ENCODE peak calls at places on chromosomes 11 and 22, in seven cellular contexts. O is stomach, P is spleen, W is H1, M is HCT116, N is prostate gland, I is transverse colon. S is an unnamed sample.

GRCh38 chr11:124638500-124638899 is 15.8 kb downstream of the TBRG1 start:
- DNase-seq in O (no peak), P (no peak), W (no peak), M (no peak), N (no peak), I (no peak), S (no peak)

GRCh38 chr11:134536677-134537076 is 124.6 kb upstream of the B3GAT1 start:
- DNase-seq in O (no peak), P (no peak), W (no peak), M (no peak), N (no peak), I (no peak), S (no peak)

GRCh38 chr22:18152519-18152918 is 2.5 kb downstream of the USP18 start:
- DNase-seq in O (no peak), P (no peak), W (no peak), M (no peak), N (no peak), I (no peak), S (no peak)

GRCh38 chr11:129354688-129355087 is 21.0 kb upstream of the BARX2 start:
- DNase-seq in O (no peak), P (no peak), W (no peak), M (no peak), N (no peak), I (no peak), S (no peak)

GRCh38 chr11:64355078-64355940 is 3.7 kb upstream of the RPS6KA4 start:
- DNase-seq in O (peak), P (peak), W (peak), M (peak), N (peak), I (peak), S (peak)

GRCh38 chr22:33792837-33793236 is 127.4 kb downstream of the LARGE1 start:
- DNase-seq in O (no peak), P (no peak), W (no peak), M (no peak), N (no peak), I (no peak), S (no peak)

GRCh38 chr11:84234011-84234410 is 947.8 kb upstream of the CCDC90B start:
- DNase-seq in O (no peak), P (no peak), W (no peak), M (no peak), N (no peak), I (no peak), S (no peak)

GRCh38 chr22:49251371-49251770 is 576.3 kb downstream of the BRD1 start:
- DNase-seq in O (peak), P (no peak), W (no peak), M (no peak), N (no peak), I (no peak), S (no peak)

GRCh38 chr11:68021167-68021787 is 9.2 kb upstream of the NDUFS8 start:
- DNase-seq in O (peak), P (no peak), W (no peak), M (no peak), N (no peak), I (peak), S (peak)

GRCh38 chr22:35594686-35595085 is 22.4 kb downstream of the MB start:
- DNase-seq in O (no peak), P (no peak), W (no peak), M (no peak), N (no peak), I (no peak), S (no peak)

GRCh38 chr22:49298834-49299750 is 528.6 kb downstream of the BRD1 start:
- DNase-seq in O (peak), P (peak), W (no peak), M (no peak), N (no peak), I (no peak), S (no peak)

GRCh38 chr11:118156531-118157185 is 4.0 kb upstream of the SCN4B start:
- DNase-seq in O (no peak), P (no peak), W (no peak), M (no peak), N (no peak), I (no peak), S (no peak)

GRCh38 chr11:75582935-75583709 is 21.1 kb downstream of the SERPINH1 start:
- DNase-seq in O (peak), P (peak), W (no peak), M (no peak), N (no peak), I (peak), S (peak)

GRCh38 chr11:8260202-8260996 is 3.3 kb downstream of the LMO1 start:
- DNase-seq in O (peak), P (peak), W (no peak), M (no peak), N (no peak), I (no peak), S (peak)
- H3K27ac ChIP-seq in O (no peak), P (no peak), W (no peak), M (no peak), N (no peak), I (no peak), S (no peak)

GRCh38 chr11:112290462-112290894 is 29.8 kb upstream of the PLET1 start:
- DNase-seq in O (no peak), P (no peak), W (no peak), M (no peak), N (no peak), I (no peak), S (no peak)
- TF ChIP-seq POLR2A in O (no peak), P (no peak), W (no peak), M (no peak), N (no peak), I (no peak), S (no peak)

GRCh38 chr22:23180301-23180892 is at the start of gene BCR:
- DNase-seq in O (peak), P (peak), W (no peak), M (peak), N (peak), I (peak), S (peak)
- TF ChIP-seq POLR2AphosphoS5 in O (peak), P (peak), W (no peak), M (peak), N (peak), I (peak), S (peak)

GRCh38 chr11:27468209-27468608 is 4.4 kb downstream of the LGR4 start:
- DNase-seq in O (no peak), P (no peak), W (no peak), M (no peak), N (no peak), I (no peak), S (no peak)

GRCh38 chr11:27471067-27471587 is 1.5 kb downstream of the LGR4 start:
- DNase-seq in O (no peak), P (no peak), W (no peak), M (no peak), N (peak), I (peak), S (no peak)

GRCh38 chr11:27468643-27469332 is 3.8 kb downstream of the LGR4 start:
- DNase-seq in O (no peak), P (no peak), W (no peak), M (no peak), N (peak), I (no peak), S (no peak)

GRCh38 chr11:27470166-27470565 is 2.4 kb downstream of the LGR4 start:
- DNase-seq in O (no peak), P (no peak), W (no peak), M (no peak), N (no peak), I (no peak), S (no peak)

DNA sequence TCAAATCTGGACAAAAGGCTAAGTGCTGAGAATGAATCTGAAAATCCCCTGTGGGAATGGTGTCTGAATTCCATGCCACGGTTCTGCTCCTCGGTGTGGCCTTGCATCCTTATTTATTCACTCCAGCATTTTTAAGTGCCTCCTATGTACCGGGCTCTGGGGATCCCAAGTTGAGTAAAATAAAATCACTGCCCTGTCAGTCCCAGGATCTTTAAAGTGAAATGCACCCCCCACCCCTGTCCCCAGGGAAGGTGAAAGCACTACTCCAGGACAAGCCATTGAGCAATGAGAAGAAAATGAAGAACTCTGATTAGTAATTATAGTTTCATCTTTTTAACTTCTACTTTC is 3.3 kb downstream of the LGR4 start:
- DNase-seq in O (no peak), P (no peak), W (no peak), M (no peak), N (no peak), I (no peak), S (no peak)
- H3K27ac ChIP-seq in O (peak), P (peak), W (no peak), M (no peak), N (peak), I (peak), S (no peak)

DNA sequence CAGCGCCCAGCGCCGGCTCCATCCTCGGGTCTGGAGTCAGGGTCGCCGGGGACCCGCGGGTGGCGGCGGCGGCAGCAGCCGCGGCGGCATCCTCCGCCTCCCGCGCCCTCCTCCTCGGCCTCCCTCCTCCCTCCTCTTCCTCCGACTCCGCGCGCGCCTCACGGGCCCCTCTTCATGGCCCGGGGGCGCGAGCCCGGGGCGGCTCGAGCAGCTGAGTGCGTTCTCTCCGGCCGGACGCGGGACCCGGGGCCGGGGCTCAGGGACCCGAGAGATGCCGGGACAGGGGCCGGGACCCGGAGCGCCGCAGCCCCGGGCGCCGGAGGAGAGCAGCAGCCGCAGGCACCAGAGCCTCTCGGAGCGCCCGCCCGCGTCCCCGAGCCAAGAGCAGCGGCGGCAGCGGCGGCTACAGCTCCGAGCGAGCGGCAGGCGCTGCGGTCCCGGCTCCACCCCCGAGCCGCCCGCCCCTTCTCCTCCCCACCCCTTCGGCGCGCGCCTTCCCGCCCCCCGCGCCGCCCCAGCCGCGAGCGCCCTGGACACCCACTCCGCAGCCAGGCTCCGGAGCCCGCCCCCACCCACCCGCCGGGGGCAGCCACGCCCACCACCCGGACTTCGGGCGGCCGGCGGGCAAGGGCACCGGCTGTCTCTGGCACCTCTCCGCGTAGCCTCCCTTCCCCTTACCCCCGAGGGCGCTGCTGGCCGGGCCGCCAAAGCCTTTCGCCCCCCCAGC is at the start of gene CHST1:
- DNase-seq in O (peak), P (peak), W (no peak), M (no peak), N (peak), I (peak), S (peak)
- TF ChIP-seq POLR2A in O (no peak), P (no peak), W (no peak), M (no peak), N (peak), I (no peak), S (no peak)

GRCh38 chr11:16759857-16760256 is 21.4 kb downstream of the C11orf58 start:
- DNase-seq in O (no peak), P (no peak), W (no peak), M (no peak), N (no peak), I (no peak), S (no peak)
- TF ChIP-seq POLR2AphosphoS5 in O (no peak), P (peak), W (no peak), M (no peak), N (no peak), I (no peak), S (no peak)

DNA sequence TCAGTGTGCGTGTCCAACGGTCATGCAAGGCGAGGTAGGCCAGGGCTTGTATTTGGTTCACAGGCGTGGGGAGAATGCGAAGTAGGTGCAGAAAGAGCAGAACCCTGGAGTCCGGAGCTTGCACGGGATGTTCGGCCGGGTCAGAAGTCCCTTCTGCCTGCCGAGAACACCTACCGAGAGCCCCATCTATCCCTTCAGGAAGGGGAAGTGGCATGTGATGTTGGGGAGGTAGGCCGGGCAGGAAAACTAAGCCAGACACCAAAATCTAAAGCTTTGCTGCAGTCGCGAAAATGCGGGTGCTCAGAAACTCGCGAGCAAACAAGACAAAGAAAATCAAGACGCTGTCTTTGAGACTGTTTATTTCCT is 435 bp upstream of the TAF6L start:
- DNase-seq in O (no peak), P (peak), W (no peak), M (no peak), N (no peak), I (peak), S (peak)
- H3K27ac ChIP-seq in O (peak), P (peak), W (peak), M (peak), N (peak), I (peak), S (peak)

GRCh38 chr11:559712-560304 is 730 bp downstream of the LMNTD2 start:
- DNase-seq in O (peak), P (peak), W (no peak), M (peak), N (no peak), I (peak), S (peak)

GRCh38 chr11:563066-563811 is 2.5 kb downstream of the RASSF7 start:
- DNase-seq in O (no peak), P (peak), W (no peak), M (no peak), N (no peak), I (no peak), S (peak)

GRCh38 chr11:562046-562645 is 1.4 kb downstream of the RASSF7 start:
- DNase-seq in O (no peak), P (peak), W (no peak), M (no peak), N (no peak), I (no peak), S (peak)

GRCh38 chr11:560305-561147 is at the start of the genes LMNTD2 and RASSF7:
- DNase-seq in O (peak), P (peak), W (peak), M (peak), N (peak), I (peak), S (peak)

DNA sequence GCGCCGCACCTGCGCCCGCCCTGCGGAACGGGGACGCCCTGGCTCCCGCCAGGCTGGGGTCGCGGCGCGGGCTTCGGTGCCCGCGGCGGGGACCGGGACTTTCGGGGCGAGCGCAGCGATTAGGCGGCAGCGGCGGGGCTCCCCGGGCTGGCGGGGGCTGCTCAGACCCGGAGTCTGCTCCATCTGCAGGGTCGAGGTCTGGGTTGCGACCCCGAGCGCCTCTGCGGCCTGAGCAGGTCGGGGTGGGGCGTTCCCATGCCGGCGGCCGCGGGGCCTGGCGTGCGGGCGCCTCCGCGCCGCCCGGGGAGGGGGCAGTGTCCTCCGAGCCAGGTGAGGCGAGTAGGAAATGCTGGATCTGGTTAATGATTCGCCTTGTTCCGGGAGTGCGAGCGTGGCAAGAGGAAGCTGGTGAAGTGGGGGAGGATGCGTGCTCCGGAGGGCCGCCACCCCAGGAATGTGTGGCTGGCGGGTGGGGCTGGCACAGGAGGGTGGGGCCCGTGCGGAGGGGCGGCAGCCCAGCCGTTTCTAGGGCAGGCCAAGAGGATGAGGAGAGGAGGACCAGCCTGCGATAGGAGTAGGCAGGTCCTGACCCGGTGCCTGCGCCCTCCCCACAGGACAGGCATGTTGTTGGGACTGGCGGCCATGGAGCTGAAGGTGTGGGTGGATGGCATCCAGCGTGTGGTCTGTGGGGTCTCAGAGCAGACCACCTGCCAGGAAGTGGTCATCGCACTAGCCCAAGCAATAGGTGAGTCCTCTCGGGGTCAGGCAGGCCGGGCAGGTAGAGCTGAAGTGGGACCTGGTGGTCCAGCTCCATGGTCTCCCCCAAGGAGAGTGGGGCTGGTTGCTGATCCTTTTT is 606 bp downstream of the RASSF7 start:
- DNase-seq in O (peak), P (no peak), W (no peak), M (no peak), N (no peak), I (peak), S (peak)
- TF ChIP-seq POLR2A in O (no peak), P (no peak), W (no peak), M (peak), N (peak), I (peak), S (peak)